ENCODE peak calls at places on chromosome X, in six cellular contexts. X, O, W, E, C and B are unnamed samples.

GRCh38 chrX:30592846-30593245 is 15.3 kb upstream of the TASL start:
- DNase-seq in X (no peak), O (no peak), W (no peak), E (no peak), C (no peak), B (no peak)

GRCh38 chrX:18410038-18410437 is 15.4 kb upstream of the CDKL5 start:
- DNase-seq in X (peak; percentile 75), O (peak; percentile 64), W (peak; percentile 54), E (no peak), C (peak; percentile 19), B (peak; percentile 47)

GRCh38 chrX:80578518-80579105 is 158.4 kb downstream of the TENT5D start:
- DNase-seq in X (peak; percentile 24), O (peak; percentile 37), W (peak; percentile 31), E (no peak), C (no peak), B (peak; percentile 33)

GRCh38 chrX:110407910-110408545 is 49.4 kb downstream of the RTL9 start:
- DNase-seq in X (peak; percentile 62), O (peak; percentile 76), W (peak; percentile 72), E (no peak), C (no peak), B (peak; percentile 78)

GRCh38 chrX:41718481-41719245 is 5.3 kb upstream of the GPR82 start:
- DNase-seq in X (no peak), O (peak; percentile 6), W (peak; percentile 37), E (no peak), C (peak; percentile 67), B (no peak)

GRCh38 chrX:68413254-68413653 is 20.0 kb downstream of the OPHN1 start:
- DNase-seq in X (no peak), O (no peak), W (no peak), E (no peak), C (no peak), B (no peak)

GRCh38 chrX:48800574-48801280 is 1.1 kb upstream of the HDAC6 start:
- DNase-seq in X (no peak), O (no peak), W (peak; percentile 6), E (no peak), C (no peak), B (no peak)

GRCh38 chrX:13488706-13489105 is 80.7 kb upstream of the EGFL6 start:
- DNase-seq in X (no peak), O (no peak), W (no peak), E (no peak), C (no peak), B (no peak)

GRCh38 chrX:76202471-76202870 is 29.6 kb downstream of the PBDC1 start:
- DNase-seq in X (no peak), O (no peak), W (no peak), E (no peak), C (no peak), B (no peak)

GRCh38 chrX:130878350-130879341 is 24.4 kb downstream of the ENOX2 start:
- DNase-seq in X (peak; percentile 37), O (peak; percentile 91), W (no peak), E (no peak), C (peak; percentile 89), B (peak; percentile 92)

GRCh38 chrX:155819966-155820491 is 61.1 kb upstream of the VAMP7 start:
- DNase-seq in X (peak; percentile 82), O (peak; percentile 89), W (peak; percentile 84), E (peak; percentile 52), C (peak; percentile 75), B (peak; percentile 83)

GRCh38 chrX:152445926-152446325 is 5.2 kb downstream of the GABRA3 start:
- DNase-seq in X (no peak), O (no peak), W (no peak), E (no peak), C (peak; percentile 63), B (no peak)

GRCh38 chrX:31832263-31832662 is 760.4 kb upstream of the FTHL17 start:
- DNase-seq in X (no peak), O (no peak), W (no peak), E (no peak), C (peak; percentile 8), B (no peak)

GRCh38 chrX:2188316-2188715 is 312.5 kb downstream of the DHRSX start:
- DNase-seq in X (no peak), O (no peak), W (peak; percentile 22), E (no peak), C (no peak), B (no peak)

GRCh38 chrX:65932173-65933084 is 107.5 kb downstream of the VSIG4 start:
- DNase-seq in X (peak; percentile 12), O (no peak), W (peak; percentile 20), E (no peak), C (no peak), B (no peak)
- TF ChIP-seq CTCF in X (no peak), O (no peak), W (no peak), E (no peak), C (no peak), B (no peak)

GRCh38 chrX:46327229-46328081 is 217.8 kb downstream of the ZNF674 start:
- DNase-seq in X (peak; percentile 96), O (peak; percentile 55), W (peak; percentile 30), E (no peak), C (peak; percentile 31), B (no peak)
- H3K4me3 ChIP-seq in X (peak overlapping the region; percentile 54), O (no peak overlapping the region), W (no peak overlapping the region), E (no peak overlapping the region), C (no peak overlapping the region), B (no peak overlapping the region)

DNA sequence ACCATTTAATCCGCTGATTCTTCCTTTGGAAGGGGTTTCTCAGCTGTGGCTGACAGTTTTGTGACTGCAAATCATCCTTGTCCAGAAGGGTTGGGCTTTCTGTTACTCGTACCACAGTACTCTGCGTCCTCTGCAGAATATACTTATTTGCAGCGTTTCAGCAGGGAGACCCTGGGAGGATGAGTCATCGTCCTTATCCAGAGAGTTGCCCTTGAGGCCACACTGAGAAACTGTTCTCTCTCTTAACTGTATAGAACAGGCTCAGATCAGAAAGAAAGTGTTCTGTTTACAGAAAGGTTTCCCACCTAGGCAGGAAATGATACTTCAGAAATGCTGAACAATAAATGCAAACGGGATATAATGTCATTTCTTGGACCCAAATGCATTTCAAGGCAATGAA is 47.7 kb upstream of the DDX53 start:
- DNase-seq in X (peak; percentile 13), O (peak; percentile 61), W (peak; percentile 57), E (no peak), C (peak; percentile 37), B (peak; percentile 44)
- TF ChIP-seq CTCF in X (no peak), O (no peak), W (no peak), E (no peak), C (no peak), B (no peak)

GRCh38 chrX:128287693-128288092 is 235.5 kb upstream of the ACTRT1 start:
- DNase-seq in X (no peak), O (no peak), W (no peak), E (no peak), C (no peak), B (no peak)
- H3K4me3 ChIP-seq in X (no peak overlapping the region), O (no peak overlapping the region), W (no peak overlapping the region), E (no peak overlapping the region), C (no peak overlapping the region), B (no peak overlapping the region)

GRCh38 chrX:103275947-103276567 is 493 bp downstream of the TCEAL5 start:
- DNase-seq in X (no peak), O (no peak), W (no peak), E (no peak), C (no peak), B (no peak)
- TF ChIP-seq CTCF in X (no peak), O (no peak), W (no peak), E (no peak), C (no peak), B (no peak)

GRCh38 chrX:54473993-54474859 is 21.8 kb downstream of the FGD1 start:
- DNase-seq in X (no peak), O (no peak), W (no peak), E (no peak), C (no peak), B (no peak)
- H3K4me3 ChIP-seq in X (no peak overlapping the region), O (no peak overlapping the region), W (no peak overlapping the region), E (no peak overlapping the region), C (no peak overlapping the region), B (no peak overlapping the region)